ENCODE peak calls at places on chromosomes 2 and 18, in four cellular contexts. V is esophagus squamous epithelium, A is H9, T is prostate gland. J is an unnamed sample.
A peak's percentile ranks its signal among the peaks of the same experiment; 100 is the strongest.

GRCh38 chr18:24989760-24990547 is 362.0 kb downstream of the ZNF521 start:
- DNase-seq in V (no peak), A (peak; percentile 50), T (no peak), J (no peak)

GRCh38 chr2:128427356-128427755 is 108.7 kb upstream of the HS6ST1 start:
- DNase-seq in V (no peak), A (no peak), T (no peak), J (no peak)

GRCh38 chr2:195570329-195570728 is 86.7 kb upstream of the SLC39A10 start:
- DNase-seq in V (no peak), A (no peak), T (no peak), J (no peak)

GRCh38 chr2:71790261-71791038 is 337.1 kb downstream of the DYSF start:
- DNase-seq in V (no peak), A (no peak), T (no peak), J (no peak)

GRCh38 chr2:13858626-13859025 is 773.9 kb upstream of the LRATD1 start:
- DNase-seq in V (no peak), A (no peak), T (no peak), J (no peak)

GRCh38 chr2:206971805-206972204 is 32.5 kb downstream of the CPO start:
- DNase-seq in V (no peak), A (no peak), T (no peak), J (no peak)

GRCh38 chr2:239164281-239164871 is 236.4 kb downstream of the HDAC4 start:
- DNase-seq in V (no peak), A (no peak), T (no peak), J (no peak)

GRCh38 chr2:53130441-53130943 is 637.1 kb upstream of the CHAC2 start:
- DNase-seq in V (no peak), A (no peak), T (no peak), J (no peak)

GRCh38 chr2:232988444-232988843 is 24.6 kb downstream of the NGEF start:
- DNase-seq in V (no peak), A (no peak), T (no peak), J (no peak)

GRCh38 chr2:234491897-234492296 is 5.0 kb downstream of the ARL4C start:
- DNase-seq in V (no peak), A (no peak), T (no peak), J (no peak)

GRCh38 chr2:206619011-206619410 is 23.3 kb upstream of the FAM237A start:
- DNase-seq in V (no peak), A (no peak), T (no peak), J (no peak)

GRCh38 chr2:71534786-71535185 is 81.4 kb downstream of the DYSF start:
- DNase-seq in V (no peak), A (peak; percentile 14), T (no peak), J (no peak)

GRCh38 chr2:70480468-70480867 is 73.2 kb downstream of the TGFA start:
- DNase-seq in V (no peak), A (no peak), T (no peak), J (no peak)

GRCh38 chr2:191401287-191401686 is 156.1 kb downstream of the MYO1B start:
- DNase-seq in V (no peak), A (no peak), T (no peak), J (no peak)

GRCh38 chr18:59056706-59057492 is 82.8 kb upstream of the SEC11C start:
- DNase-seq in V (no peak), A (peak; percentile 83), T (no peak), J (peak; percentile 89)

GRCh38 chr2:86335865-86336321 is 1.5 kb downstream of the REEP1 start:
- DNase-seq in V (no peak), A (no peak), T (no peak), J (no peak)

GRCh38 chr2:15073639-15074038 is 441.1 kb downstream of the LRATD1 start:
- DNase-seq in V (no peak), A (no peak), T (no peak), J (no peak)

GRCh38 chr2:175126661-175127060 is 41.3 kb downstream of the ATF2 start:
- DNase-seq in V (no peak), A (no peak), T (no peak), J (no peak)

GRCh38 chr18:48787523-48788151 is 163.1 kb downstream of the SMAD7 start:
- DNase-seq in V (no peak), A (no peak), T (no peak), J (no peak)

GRCh38 chr2:168952424-168952823 is 51.3 kb downstream of the G6PC2 start:
- DNase-seq in V (no peak), A (no peak), T (no peak), J (no peak)

GRCh38 chr2:24945907-24946306 is 25.8 kb downstream of the DNAJC27 start:
- DNase-seq in V (no peak), A (no peak), T (no peak), J (no peak)

GRCh38 chr2:6877402-6878305 is at the start of gene RSAD2:
- DNase-seq in V (no peak), A (no peak), T (peak; percentile 28), J (no peak)

GRCh38 chr2:149652520-149652919 is 64.9 kb upstream of the MMADHC start:
- DNase-seq in V (no peak), A (no peak), T (no peak), J (no peak)

GRCh38 chr2:78814331-78814986 is 211.0 kb upstream of the REG3G start:
- DNase-seq in V (no peak), A (no peak), T (no peak), J (no peak)

GRCh38 chr2:215728504-215729065 is 284.8 kb downstream of the MREG start:
- DNase-seq in V (no peak), A (no peak), T (no peak), J (no peak)

GRCh38 chr2:144508162-144508765 is 11.7 kb downstream of the ZEB2 start:
- DNase-seq in V (no peak), A (no peak), T (no peak), J (peak; percentile 73)

DNA sequence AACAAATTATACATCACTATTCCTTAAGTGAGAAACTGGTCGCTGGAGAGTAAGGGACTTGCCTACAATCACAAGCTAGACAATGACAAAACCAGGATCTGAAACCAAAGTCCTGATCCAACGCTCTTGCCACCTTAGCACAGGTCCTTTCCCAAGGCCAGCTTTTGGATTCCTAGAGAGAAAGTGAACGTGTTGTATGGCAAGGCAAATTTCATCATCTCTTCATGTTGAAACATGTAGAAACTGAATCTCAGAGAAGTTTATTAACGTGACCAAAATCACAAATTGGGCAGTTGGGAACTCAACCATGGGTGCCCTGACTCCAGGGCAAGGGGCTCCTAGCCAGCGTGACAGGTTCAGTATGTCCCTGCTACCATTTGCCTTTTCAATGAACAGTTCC is 118.2 kb downstream of the VWC2L start:
- DNase-seq in V (no peak), A (no peak), T (no peak), J (no peak)
- H3K27ac ChIP-seq in V (no peak overlapping the region), A (no peak overlapping the region), T (no peak overlapping the region), J (no peak overlapping the region)

DNA sequence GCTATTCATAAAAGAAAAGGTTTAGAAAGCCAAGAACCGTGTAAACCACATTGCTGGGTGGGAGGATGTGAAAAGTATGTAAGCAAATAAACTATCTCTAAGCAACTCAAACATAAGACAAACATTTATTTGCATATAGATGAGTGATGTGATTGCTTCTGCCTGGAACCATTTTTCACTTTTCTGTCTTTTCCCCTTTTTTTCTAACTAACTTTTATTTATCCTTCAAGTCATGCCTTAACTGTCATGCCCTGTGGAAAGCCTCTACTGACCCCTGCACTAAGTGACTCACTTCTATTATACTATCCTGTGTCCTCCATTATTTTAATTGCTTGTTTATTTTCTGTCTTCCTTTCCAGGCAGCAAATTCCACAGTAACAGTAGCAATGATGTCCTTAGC is 87.4 kb upstream of the CTAGE1 start:
- DNase-seq in V (no peak), A (no peak), T (no peak), J (no peak)
- H3K27ac ChIP-seq in V (no peak overlapping the region), A (no peak overlapping the region), T (no peak overlapping the region), J (no peak overlapping the region)

DNA sequence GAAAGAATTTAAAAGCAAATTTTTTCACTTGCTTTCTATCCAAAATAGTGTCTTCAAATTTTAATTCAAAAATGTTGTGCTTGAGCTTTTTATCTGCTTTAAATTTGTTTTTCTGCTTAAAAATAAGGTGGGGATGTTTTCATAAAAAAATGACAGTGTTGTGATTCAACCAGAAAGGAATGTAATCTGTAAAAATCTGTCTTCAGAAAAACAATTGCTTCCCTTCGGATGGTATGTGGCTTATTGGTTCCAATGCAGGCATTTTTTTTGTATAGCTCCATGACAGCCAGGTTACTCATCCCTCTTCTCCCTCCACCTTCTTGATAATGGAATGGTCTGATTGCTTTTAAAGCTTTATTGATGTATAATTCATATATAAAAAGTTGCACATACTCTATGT is 363.6 kb upstream of the SPHKAP start:
- DNase-seq in V (no peak), A (no peak), T (no peak), J (no peak)
- H3K27ac ChIP-seq in V (no peak overlapping the region), A (no peak overlapping the region), T (no peak overlapping the region), J (no peak overlapping the region)

GRCh38 chr2:134705861-134706586 is 12.8 kb downstream of the TMEM163 start:
- DNase-seq in V (no peak), A (peak; percentile 70), T (no peak), J (peak; percentile 24)
- H3K27ac ChIP-seq in V (no peak overlapping the region), A (no peak overlapping the region), T (no peak overlapping the region), J (peak overlapping the region; percentile 21)

DNA sequence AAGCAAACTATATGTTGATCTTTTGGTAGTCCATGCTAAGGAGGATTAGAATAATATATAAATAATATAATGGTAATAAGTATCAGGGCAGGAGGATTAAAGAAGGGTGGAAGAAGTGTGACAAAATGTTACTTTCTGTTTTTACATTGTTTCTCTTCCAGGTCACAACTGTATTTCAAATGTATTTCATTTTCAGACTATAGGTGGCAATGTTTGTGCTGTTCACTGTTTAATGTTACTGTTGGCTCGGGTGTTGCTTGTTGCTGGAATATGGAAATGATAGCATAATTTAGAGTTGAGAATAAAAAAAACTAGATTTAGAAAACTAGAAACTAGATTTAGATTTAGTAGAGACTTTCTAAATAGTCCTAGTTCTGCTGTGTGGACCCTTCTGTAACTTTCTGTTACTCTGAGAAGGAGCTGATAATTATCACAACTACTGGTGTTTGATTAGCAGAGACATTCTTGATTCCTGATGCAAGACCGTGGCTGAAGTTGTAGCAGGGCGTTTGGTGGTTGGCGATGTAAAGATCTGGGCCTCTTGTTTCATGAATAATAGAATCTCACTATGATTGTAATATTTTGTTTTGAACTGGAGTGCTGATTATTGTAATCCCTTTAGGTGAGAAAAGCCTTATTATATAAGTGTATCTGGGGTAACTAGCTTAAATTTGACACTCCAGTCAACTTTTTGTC is 7.9 kb downstream of the NEDD4L start:
- DNase-seq in V (no peak), A (no peak), T (no peak), J (no peak)
- H3K27ac ChIP-seq in V (no peak overlapping the region), A (no peak overlapping the region), T (no peak overlapping the region), J (peak overlapping the region; percentile 45)

DNA sequence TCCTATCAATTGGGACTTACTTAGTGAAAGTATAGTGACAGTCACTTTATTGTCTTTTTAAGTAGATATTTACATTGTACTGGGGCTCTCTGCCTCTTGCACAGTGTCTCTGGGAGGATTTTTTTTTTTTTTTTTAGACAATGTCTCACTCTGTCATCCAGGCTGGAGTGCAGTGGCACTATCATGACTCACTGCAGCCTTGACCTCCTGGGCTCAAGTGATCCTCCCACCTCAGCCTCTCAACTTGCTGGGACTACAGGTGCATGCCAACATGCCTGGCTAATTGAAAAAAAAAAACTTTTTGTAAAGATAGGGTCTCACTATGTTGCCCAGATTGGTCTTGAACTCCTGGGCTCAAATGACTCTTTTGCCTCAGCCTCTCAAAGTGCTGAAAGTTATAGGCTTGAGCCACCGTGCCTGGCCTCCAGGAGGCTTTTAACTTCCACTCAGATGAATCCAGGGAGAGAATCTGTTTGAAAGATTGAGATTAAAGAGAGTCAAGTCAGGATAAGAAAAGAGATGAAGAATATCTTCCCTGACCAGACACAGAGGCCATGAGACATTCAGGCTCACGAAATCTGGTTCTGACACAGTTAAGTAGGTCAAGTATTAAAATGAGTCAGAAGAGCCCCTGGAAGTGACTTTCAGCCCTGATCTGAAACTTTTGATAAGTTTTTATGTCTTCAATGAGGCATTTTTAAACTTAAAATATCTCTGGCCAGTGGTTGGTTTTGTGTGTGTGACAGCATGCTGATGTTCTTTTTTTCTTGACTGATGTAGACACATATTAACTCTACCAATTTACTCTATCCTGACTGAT is 18.3 kb downstream of the ARHGEF33 start:
- DNase-seq in V (no peak), A (no peak), T (no peak), J (no peak)
- H3K27ac ChIP-seq in V (no peak overlapping the region), A (no peak overlapping the region), T (no peak overlapping the region), J (no peak overlapping the region)

J was measured in substantia nigra.